ENCODE peak calls at places on chromosome 6, in nine cellular contexts. One of them, this sample, is unnamed.

GRCh38 chr6:134753001-134753400 is 196.9 kb downstream of the ALDH8A1 start:
- DNase-seq in stimulated activated naive CD8-positive, alpha-beta T cell treated with anti-CD3 and anti-CD28 coated beads, Interleukin-15, amount 100 ng/mL, for 72 hours: no peak
- DNase-seq in NCI-H1092 treated with DMSO at 0.1 percent for 48 hours: no peak
- DNase-seq in GM03348: no peak
- DNase-seq in activated CD4-positive, CD25-positive, alpha-beta regulatory T cell: no peak
- DNase-seq in stimulated activated CD4-positive, alpha-beta T cell treated with anti-CD3 and anti-CD28 coated beads, Interleukin-4, amount 100 ng/mL, for 1 hour: no peak
- DNase-seq in stomach: no peak
- DNase-seq in DMS 273 treated with DMSO at 0.1 percent for 48 hours: no peak
- DNase-seq in WTC11: no peak
- DNase-seq in this sample: no peak

GRCh38 chr6:35691027-35691824 is 2.5 kb upstream of the FKBP5 start:
- DNase-seq in stimulated activated naive CD8-positive, alpha-beta T cell treated with anti-CD3 and anti-CD28 coated beads, Interleukin-15, amount 100 ng/mL, for 72 hours: no peak
- DNase-seq in NCI-H1092 treated with DMSO at 0.1 percent for 48 hours: no peak
- DNase-seq in GM03348: peak
- DNase-seq in activated CD4-positive, CD25-positive, alpha-beta regulatory T cell: no peak
- DNase-seq in stimulated activated CD4-positive, alpha-beta T cell treated with anti-CD3 and anti-CD28 coated beads, Interleukin-4, amount 100 ng/mL, for 1 hour: no peak
- DNase-seq in stomach: peak
- DNase-seq in DMS 273 treated with DMSO at 0.1 percent for 48 hours: no peak
- DNase-seq in WTC11: no peak
- DNase-seq in this sample: no peak

GRCh38 chr6:106856227-106856874 is 118.2 kb downstream of the CD24 start:
- DNase-seq in stimulated activated naive CD8-positive, alpha-beta T cell treated with anti-CD3 and anti-CD28 coated beads, Interleukin-15, amount 100 ng/mL, for 72 hours: no peak
- DNase-seq in NCI-H1092 treated with DMSO at 0.1 percent for 48 hours: no peak
- DNase-seq in GM03348: no peak
- DNase-seq in activated CD4-positive, CD25-positive, alpha-beta regulatory T cell: no peak
- DNase-seq in stimulated activated CD4-positive, alpha-beta T cell treated with anti-CD3 and anti-CD28 coated beads, Interleukin-4, amount 100 ng/mL, for 1 hour: no peak
- DNase-seq in stomach: no peak
- DNase-seq in DMS 273 treated with DMSO at 0.1 percent for 48 hours: no peak
- DNase-seq in WTC11: no peak
- DNase-seq in this sample: no peak

GRCh38 chr6:39296745-39297640 is 17.2 kb downstream of the KCNK17 start:
- DNase-seq in stimulated activated naive CD8-positive, alpha-beta T cell treated with anti-CD3 and anti-CD28 coated beads, Interleukin-15, amount 100 ng/mL, for 72 hours: no peak
- DNase-seq in NCI-H1092 treated with DMSO at 0.1 percent for 48 hours: no peak
- DNase-seq in GM03348: no peak
- DNase-seq in activated CD4-positive, CD25-positive, alpha-beta regulatory T cell: no peak
- DNase-seq in stimulated activated CD4-positive, alpha-beta T cell treated with anti-CD3 and anti-CD28 coated beads, Interleukin-4, amount 100 ng/mL, for 1 hour: no peak
- DNase-seq in stomach: no peak
- DNase-seq in DMS 273 treated with DMSO at 0.1 percent for 48 hours: no peak
- DNase-seq in WTC11: no peak
- DNase-seq in this sample: no peak

GRCh38 chr6:28220164-28221133 is 4.6 kb upstream of the ZSCAN9 start:
- DNase-seq in stimulated activated naive CD8-positive, alpha-beta T cell treated with anti-CD3 and anti-CD28 coated beads, Interleukin-15, amount 100 ng/mL, for 72 hours: no peak
- DNase-seq in NCI-H1092 treated with DMSO at 0.1 percent for 48 hours: no peak
- DNase-seq in GM03348: no peak
- DNase-seq in activated CD4-positive, CD25-positive, alpha-beta regulatory T cell: no peak
- DNase-seq in stimulated activated CD4-positive, alpha-beta T cell treated with anti-CD3 and anti-CD28 coated beads, Interleukin-4, amount 100 ng/mL, for 1 hour: no peak
- DNase-seq in stomach: no peak
- DNase-seq in DMS 273 treated with DMSO at 0.1 percent for 48 hours: no peak
- DNase-seq in WTC11: no peak
- DNase-seq in this sample: no peak

GRCh38 chr6:127277878-127278843 is 11.5 kb downstream of the RNF146 start:
- DNase-seq in stimulated activated naive CD8-positive, alpha-beta T cell treated with anti-CD3 and anti-CD28 coated beads, Interleukin-15, amount 100 ng/mL, for 72 hours: no peak
- DNase-seq in NCI-H1092 treated with DMSO at 0.1 percent for 48 hours: no peak
- DNase-seq in GM03348: no peak
- DNase-seq in activated CD4-positive, CD25-positive, alpha-beta regulatory T cell: no peak
- DNase-seq in stimulated activated CD4-positive, alpha-beta T cell treated with anti-CD3 and anti-CD28 coated beads, Interleukin-4, amount 100 ng/mL, for 1 hour: no peak
- DNase-seq in stomach: no peak
- DNase-seq in DMS 273 treated with DMSO at 0.1 percent for 48 hours: no peak
- DNase-seq in WTC11: no peak
- DNase-seq in this sample: no peak

GRCh38 chr6:35498407-35499045 is 1.6 kb upstream of the TEAD3 start:
- DNase-seq in stimulated activated naive CD8-positive, alpha-beta T cell treated with anti-CD3 and anti-CD28 coated beads, Interleukin-15, amount 100 ng/mL, for 72 hours: no peak
- DNase-seq in NCI-H1092 treated with DMSO at 0.1 percent for 48 hours: no peak
- DNase-seq in GM03348: no peak
- DNase-seq in activated CD4-positive, CD25-positive, alpha-beta regulatory T cell: no peak
- DNase-seq in stimulated activated CD4-positive, alpha-beta T cell treated with anti-CD3 and anti-CD28 coated beads, Interleukin-4, amount 100 ng/mL, for 1 hour: no peak
- DNase-seq in stomach: no peak
- DNase-seq in DMS 273 treated with DMSO at 0.1 percent for 48 hours: no peak
- DNase-seq in WTC11: peak
- DNase-seq in this sample: no peak

GRCh38 chr6:52510213-52510562 is 66.7 kb downstream of the TRAM2 start:
- DNase-seq in stimulated activated naive CD8-positive, alpha-beta T cell treated with anti-CD3 and anti-CD28 coated beads, Interleukin-15, amount 100 ng/mL, for 72 hours: no peak
- DNase-seq in NCI-H1092 treated with DMSO at 0.1 percent for 48 hours: no peak
- DNase-seq in GM03348: no peak
- DNase-seq in activated CD4-positive, CD25-positive, alpha-beta regulatory T cell: no peak
- DNase-seq in stimulated activated CD4-positive, alpha-beta T cell treated with anti-CD3 and anti-CD28 coated beads, Interleukin-4, amount 100 ng/mL, for 1 hour: no peak
- DNase-seq in stomach: no peak
- DNase-seq in DMS 273 treated with DMSO at 0.1 percent for 48 hours: no peak
- DNase-seq in WTC11: no peak
- DNase-seq in this sample: no peak

GRCh38 chr6:63589955-63590411 is 17.7 kb downstream of the LOC128125822 start:
- DNase-seq in stimulated activated naive CD8-positive, alpha-beta T cell treated with anti-CD3 and anti-CD28 coated beads, Interleukin-15, amount 100 ng/mL, for 72 hours: no peak
- DNase-seq in NCI-H1092 treated with DMSO at 0.1 percent for 48 hours: no peak
- DNase-seq in GM03348: no peak
- DNase-seq in activated CD4-positive, CD25-positive, alpha-beta regulatory T cell: no peak
- DNase-seq in stimulated activated CD4-positive, alpha-beta T cell treated with anti-CD3 and anti-CD28 coated beads, Interleukin-4, amount 100 ng/mL, for 1 hour: no peak
- DNase-seq in stomach: no peak
- DNase-seq in DMS 273 treated with DMSO at 0.1 percent for 48 hours: no peak
- DNase-seq in WTC11: no peak
- DNase-seq in this sample: no peak

GRCh38 chr6:144156991-144157390 is 6.7 kb downstream of the STX11 start:
- DNase-seq in stimulated activated naive CD8-positive, alpha-beta T cell treated with anti-CD3 and anti-CD28 coated beads, Interleukin-15, amount 100 ng/mL, for 72 hours: no peak
- DNase-seq in NCI-H1092 treated with DMSO at 0.1 percent for 48 hours: no peak
- DNase-seq in GM03348: no peak
- DNase-seq in activated CD4-positive, CD25-positive, alpha-beta regulatory T cell: no peak
- DNase-seq in stimulated activated CD4-positive, alpha-beta T cell treated with anti-CD3 and anti-CD28 coated beads, Interleukin-4, amount 100 ng/mL, for 1 hour: no peak
- DNase-seq in stomach: no peak
- DNase-seq in DMS 273 treated with DMSO at 0.1 percent for 48 hours: no peak
- DNase-seq in WTC11: no peak
- DNase-seq in this sample: no peak